ENCODE peak calls at places on chromosomes 5 and 9, in five cellular contexts. Z is dorsolateral prefrontal cortex, E is left lung, C is kidney epithelial cell, X is BJ. H is an unnamed sample.

GRCh38 chr9:111356567-111357244 is 26.7 kb upstream of the OR2K2 start:
- DNase-seq in X (peak; percentile 68), C (peak; percentile 87), E (peak; percentile 11), Z (no peak), H (peak; percentile 56)

GRCh38 chr9:136572596-136573313 is 26.9 kb upstream of the NOTCH1 start:
- DNase-seq in X (no peak), Z (no peak), E (peak; percentile 59), C (no peak), H (no peak)

GRCh38 chr5:150801117-150801927 is 22.8 kb downstream of the SMIM3 start:
- DNase-seq in E (no peak), C (no peak), Z (no peak), X (peak; percentile 26), H (peak; percentile 61)

GRCh38 chr5:168377525-168377924 is 86.1 kb downstream of the WWC1 start:
- DNase-seq in X (no peak), Z (no peak), C (no peak), E (no peak), H (no peak)

GRCh38 chr5:127810014-127810413 is 106.8 kb downstream of the CCDC192 start:
- DNase-seq in C (no peak), X (no peak), E (no peak), Z (no peak), H (no peak)

GRCh38 chr5:90940227-90940995 is 381.8 kb downstream of the ADGRV1 start:
- DNase-seq in Z (no peak), X (no peak), E (no peak), C (no peak), H (peak; percentile 26)

GRCh38 chr5:157994271-157994691 is 135.3 kb upstream of the CLINT1 start:
- DNase-seq in X (no peak), C (no peak), E (no peak), Z (no peak), H (no peak)

GRCh38 chr5:124162782-124163532 is 583.5 kb downstream of the ZNF608 start:
- DNase-seq in C (no peak), X (no peak), E (no peak), Z (peak; percentile 33), H (no peak)

GRCh38 chr5:84696651-84697050 is 312.0 kb upstream of the EDIL3 start:
- DNase-seq in Z (no peak), C (peak; percentile 37), X (no peak), E (no peak), H (no peak)

GRCh38 chr9:129506892-129507291 is 114.0 kb downstream of the C9orf50 start:
- DNase-seq in Z (no peak), C (no peak), E (no peak), X (no peak), H (no peak)

DNA sequence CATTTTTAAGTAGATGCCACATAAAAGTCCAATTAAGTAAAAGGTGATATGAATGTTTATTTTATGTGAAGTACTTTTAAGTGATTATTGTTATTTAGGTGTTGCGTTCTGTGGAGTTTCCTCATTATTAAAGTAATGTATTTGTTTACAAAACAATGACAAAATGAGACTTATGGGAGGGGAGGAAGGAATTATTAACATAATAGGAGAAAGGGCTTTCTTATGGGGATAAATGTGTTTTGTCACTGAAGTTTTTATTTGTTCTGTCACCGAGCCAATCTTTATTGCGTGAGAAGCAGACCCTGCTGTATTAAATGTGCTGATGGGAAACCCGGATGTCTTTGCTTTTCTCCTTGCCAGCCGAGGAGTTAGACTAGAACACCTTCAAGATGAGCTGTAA is 44.5 kb downstream of the TRIO start:
- DNase-seq in Z (no peak), E (no peak), C (no peak), X (no peak), H (no peak)
- TF ChIP-seq CTCF in Z (no peak), E (no peak), C (no peak), X (no peak), H (no peak)

DNA sequence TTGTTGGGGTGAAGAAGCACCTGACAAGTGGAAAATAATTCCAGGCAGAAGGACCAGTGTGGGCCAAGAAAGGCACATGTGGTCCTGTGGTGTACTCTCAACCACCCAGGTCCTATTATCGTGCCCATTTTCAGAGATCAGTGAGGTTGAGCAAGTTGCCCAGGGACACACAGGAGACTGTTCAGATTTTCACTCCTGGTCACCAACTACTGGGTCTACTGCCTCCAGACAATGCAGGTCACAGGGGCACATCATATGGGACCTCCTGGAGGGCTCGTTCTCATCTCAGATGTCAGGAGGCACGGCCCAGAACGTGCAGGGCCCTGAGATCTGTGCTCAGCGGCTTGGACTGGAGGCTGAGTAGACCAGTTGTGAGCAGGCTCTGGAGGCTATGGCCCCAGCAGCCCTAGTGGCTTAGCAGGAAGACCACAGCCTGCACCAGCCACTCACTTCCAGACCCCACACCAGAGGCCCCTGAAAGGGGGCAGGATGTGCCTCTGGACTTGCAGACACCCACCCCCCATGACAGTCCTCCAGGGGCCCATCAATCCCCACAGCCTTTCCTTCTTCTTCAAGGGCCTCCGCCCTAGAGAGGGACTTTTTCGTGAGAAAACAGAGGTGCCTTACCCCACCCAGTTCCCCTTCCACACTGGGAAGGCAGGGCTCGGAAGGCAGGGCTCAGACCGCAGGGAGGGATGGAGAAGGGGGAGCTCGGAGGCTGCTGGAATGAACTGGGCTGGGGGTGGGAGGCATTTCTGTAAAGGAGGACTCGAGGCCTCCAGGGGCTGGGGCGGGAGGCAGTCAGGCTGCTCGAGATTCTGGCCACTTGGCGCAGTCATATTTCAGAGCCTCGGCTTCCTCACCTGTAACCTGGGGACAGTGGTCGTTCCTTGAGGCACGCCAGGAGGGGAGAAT is 82.7 kb upstream of the NEURL1B start:
- DNase-seq in C (no peak), X (no peak), Z (no peak), E (no peak), H (no peak)
- H3K4me3 ChIP-seq in C (no peak overlapping the region), X (no peak overlapping the region), Z (no peak overlapping the region), E (no peak overlapping the region), H (peak overlapping the region; percentile 23)

GRCh38 chr5:169831331-169831730 is 149.0 kb downstream of the INSYN2B start:
- DNase-seq in X (no peak), Z (no peak), E (no peak), C (no peak), H (no peak)

GRCh38 chr5:169827769-169828168 is 152.5 kb downstream of the INSYN2B start:
- DNase-seq in E (no peak), Z (no peak), X (no peak), C (no peak), H (no peak)

GRCh38 chr5:169828385-169828784 is 151.9 kb downstream of the INSYN2B start:
- DNase-seq in E (no peak), C (no peak), X (no peak), Z (no peak), H (no peak)

GRCh38 chr5:169832236-169832635 is 148.1 kb downstream of the INSYN2B start:
- DNase-seq in X (no peak), E (no peak), C (no peak), Z (no peak), H (no peak)

GRCh38 chr5:169826618-169827017 is 153.7 kb downstream of the INSYN2B start:
- DNase-seq in X (no peak), Z (no peak), C (no peak), E (no peak), H (no peak)
- TF ChIP-seq CTCF in X (peak; percentile 33), Z (no peak), C (peak; percentile 12), E (no peak), H (peak; percentile 57)

DNA sequence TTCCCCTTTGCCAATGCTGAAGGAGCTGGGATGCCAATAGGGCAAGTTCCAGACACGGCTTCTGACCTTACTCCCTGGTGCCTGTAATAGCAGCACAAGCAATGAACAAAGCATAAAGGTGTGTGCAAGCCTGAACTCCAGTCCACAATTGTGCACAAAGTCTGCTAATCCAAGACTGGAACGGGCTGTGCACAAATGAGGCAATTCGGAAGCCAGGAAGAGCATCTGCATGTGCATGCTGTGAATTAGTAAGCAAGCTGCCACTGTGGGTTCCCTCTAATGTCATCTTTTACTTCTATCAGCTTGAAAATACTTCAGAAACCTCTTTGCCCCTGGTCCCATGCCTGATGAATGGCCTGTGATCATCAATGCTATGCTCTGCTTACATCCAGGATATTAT is 165.5 kb downstream of the KCTD16 start:
- DNase-seq in Z (no peak), C (no peak), X (no peak), E (no peak), H (no peak)
- H3K4me3 ChIP-seq in Z (no peak overlapping the region), C (no peak overlapping the region), X (no peak overlapping the region), E (no peak overlapping the region), H (no peak overlapping the region)